ENCODE peak calls at places on chromosomes 4 and X, in seven cellular contexts. One of them, this sample, is unnamed.

GRCh38 chr4:103098331-103098730 is 1.3 kb downstream of the BDH2 start:
- DNase-seq in uterus: no peak
- DNase-seq in heart left ventricle: no peak
- DNase-seq in Peyer's patch: no peak
- DNase-seq in GM20000: no peak
- DNase-seq in neural crest cell: no peak
- DNase-seq in astrocyte: no peak
- DNase-seq in this sample: peak; percentile 11

GRCh38 chr4:26368685-26369084 is 47.9 kb downstream of the RBPJ start:
- DNase-seq in heart left ventricle: no peak
- DNase-seq in neural crest cell: no peak
- DNase-seq in astrocyte: no peak
- DNase-seq in uterus: no peak
- DNase-seq in GM20000: no peak
- DNase-seq in Peyer's patch: no peak
- DNase-seq in this sample: no peak

GRCh38 chr4:37157403-37158167 is 87.0 kb upstream of the NWD2 start:
- DNase-seq in astrocyte: no peak
- DNase-seq in GM20000: no peak
- DNase-seq in heart left ventricle: no peak
- DNase-seq in neural crest cell: no peak
- DNase-seq in Peyer's patch: no peak
- DNase-seq in uterus: no peak
- DNase-seq in this sample: no peak

GRCh38 chrX:148562846-148563245 is 62.4 kb downstream of the AFF2 start:
- DNase-seq in GM20000: no peak
- DNase-seq in astrocyte: no peak
- DNase-seq in uterus: no peak
- DNase-seq in heart left ventricle: no peak
- DNase-seq in neural crest cell: no peak
- DNase-seq in Peyer's patch: no peak
- DNase-seq in this sample: no peak

GRCh38 chr4:183610613-183611012 is 48.4 kb downstream of the RWDD4 start:
- DNase-seq in uterus: no peak
- DNase-seq in heart left ventricle: no peak
- DNase-seq in GM20000: no peak
- DNase-seq in Peyer's patch: no peak
- DNase-seq in neural crest cell: no peak
- DNase-seq in astrocyte: no peak
- DNase-seq in this sample: no peak

GRCh38 chrX:19626230-19626629 is 110.9 kb upstream of the MAP3K15 start:
- DNase-seq in neural crest cell: no peak
- DNase-seq in astrocyte: no peak
- DNase-seq in Peyer's patch: no peak
- DNase-seq in heart left ventricle: no peak
- DNase-seq in uterus: no peak
- DNase-seq in GM20000: no peak
- DNase-seq in this sample: no peak

GRCh38 chr4:141021397-141022194 is 111.7 kb downstream of the RNF150 start:
- DNase-seq in GM20000: no peak
- DNase-seq in astrocyte: no peak
- DNase-seq in uterus: no peak
- DNase-seq in Peyer's patch: no peak
- DNase-seq in heart left ventricle: no peak
- DNase-seq in neural crest cell: no peak
- DNase-seq in this sample: no peak

GRCh38 chr4:74370912-74371311 is 6.0 kb downstream of the EREG start:
- DNase-seq in GM20000: peak; percentile 42
- DNase-seq in Peyer's patch: no peak
- DNase-seq in uterus: no peak
- DNase-seq in astrocyte: peak; percentile 25
- DNase-seq in heart left ventricle: no peak
- DNase-seq in neural crest cell: peak; percentile 18
- DNase-seq in this sample: peak; percentile 29

GRCh38 chr4:1775731-1776500 is 17.2 kb upstream of the FGFR3 start:
- DNase-seq in neural crest cell: no peak
- DNase-seq in heart left ventricle: no peak
- DNase-seq in Peyer's patch: no peak
- DNase-seq in uterus: no peak
- DNase-seq in astrocyte: no peak
- DNase-seq in GM20000: no peak
- DNase-seq in this sample: no peak

GRCh38 chrX:68726366-68726765 is 78.9 kb downstream of the STARD8 start:
- DNase-seq in Peyer's patch: no peak
- DNase-seq in uterus: no peak
- DNase-seq in neural crest cell: no peak
- DNase-seq in heart left ventricle: no peak
- DNase-seq in GM20000: no peak
- DNase-seq in astrocyte: no peak
- DNase-seq in this sample: no peak

GRCh38 chr4:5753766-5754528 is 42.9 kb downstream of the EVC start:
- DNase-seq in uterus: no peak
- DNase-seq in Peyer's patch: no peak
- DNase-seq in astrocyte: peak; percentile 89
- DNase-seq in GM20000: no peak
- DNase-seq in heart left ventricle: no peak
- DNase-seq in neural crest cell: no peak
- DNase-seq in this sample: no peak

GRCh38 chrX:55163171-55163570 is 57.0 kb upstream of the PAGE5 start:
- DNase-seq in neural crest cell: no peak
- DNase-seq in heart left ventricle: no peak
- DNase-seq in GM20000: no peak
- DNase-seq in uterus: no peak
- DNase-seq in Peyer's patch: no peak
- DNase-seq in astrocyte: no peak
- DNase-seq in this sample: no peak

GRCh38 chr4:48030470-48030869 is 13.9 kb downstream of the NIPAL1 start:
- DNase-seq in heart left ventricle: no peak
- DNase-seq in astrocyte: no peak
- DNase-seq in uterus: no peak
- DNase-seq in neural crest cell: no peak
- DNase-seq in GM20000: no peak
- DNase-seq in Peyer's patch: no peak
- DNase-seq in this sample: no peak

GRCh38 chr4:153205757-153206156 is 1.5 kb downstream of the TRIM2 start:
- DNase-seq in heart left ventricle: no peak
- DNase-seq in Peyer's patch: no peak
- DNase-seq in GM20000: no peak
- DNase-seq in neural crest cell: no peak
- DNase-seq in uterus: no peak
- DNase-seq in astrocyte: peak; percentile 46
- DNase-seq in this sample: no peak

GRCh38 chr4:169079942-169080827 is 70.1 kb upstream of the CBR4 start:
- DNase-seq in uterus: peak; percentile 30
- DNase-seq in neural crest cell: no peak
- DNase-seq in GM20000: peak; percentile 55
- DNase-seq in Peyer's patch: peak; percentile 52
- DNase-seq in heart left ventricle: peak; percentile 58
- DNase-seq in astrocyte: peak; percentile 82
- DNase-seq in this sample: no peak

GRCh38 chrX:57451426-57452020 is 140.3 kb upstream of the ZXDB start:
- DNase-seq in GM20000: no peak
- DNase-seq in heart left ventricle: no peak
- DNase-seq in neural crest cell: no peak
- DNase-seq in uterus: no peak
- DNase-seq in Peyer's patch: no peak
- DNase-seq in astrocyte: no peak
- DNase-seq in this sample: no peak

GRCh38 chrX:57453901-57454300 is 137.9 kb upstream of the ZXDB start:
- DNase-seq in neural crest cell: no peak
- DNase-seq in heart left ventricle: no peak
- DNase-seq in Peyer's patch: no peak
- DNase-seq in uterus: no peak
- DNase-seq in astrocyte: no peak
- DNase-seq in GM20000: peak; percentile 18
- DNase-seq in this sample: no peak
- TF ChIP-seq CTCF in neural crest cell: peak; percentile 47
- TF ChIP-seq CTCF in heart left ventricle: peak; percentile 42
- TF ChIP-seq CTCF in Peyer's patch: no peak
- TF ChIP-seq CTCF in uterus: no peak
- TF ChIP-seq CTCF in astrocyte: no peak
- TF ChIP-seq CTCF in GM20000: peak; percentile 20
- TF ChIP-seq CTCF in this sample: no peak

GRCh38 chrX:121405826-121406225 is 358.4 kb downstream of the GLUD2 start:
- DNase-seq in uterus: no peak
- DNase-seq in GM20000: no peak
- DNase-seq in Peyer's patch: no peak
- DNase-seq in neural crest cell: no peak
- DNase-seq in astrocyte: no peak
- DNase-seq in heart left ventricle: no peak
- DNase-seq in this sample: no peak

DNA sequence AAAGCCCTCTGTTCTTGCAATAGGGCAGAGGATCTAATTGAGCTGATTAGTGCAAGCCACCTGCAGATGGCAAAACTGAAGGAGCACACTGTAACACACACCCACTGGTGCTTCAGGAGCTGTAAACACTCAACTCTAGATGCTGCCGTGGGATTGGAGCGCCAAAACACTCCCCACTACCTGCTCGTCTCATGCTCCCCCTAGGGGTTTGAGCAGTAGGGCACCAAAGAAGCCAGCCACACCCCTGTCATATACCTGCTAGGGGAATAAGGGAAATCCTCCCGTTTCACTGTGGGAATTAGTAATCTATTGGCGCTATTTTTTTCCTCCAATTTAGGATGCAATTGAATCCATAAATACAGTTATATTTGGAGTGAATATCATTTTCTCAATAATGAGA is 360.2 kb downstream of the GLUD2 start:
- DNase-seq in neural crest cell: no peak
- DNase-seq in uterus: no peak
- DNase-seq in GM20000: no peak
- DNase-seq in astrocyte: no peak
- DNase-seq in Peyer's patch: no peak
- DNase-seq in heart left ventricle: no peak
- DNase-seq in this sample: no peak
- TF ChIP-seq CTCF in neural crest cell: no peak
- TF ChIP-seq CTCF in uterus: no peak
- TF ChIP-seq CTCF in GM20000: no peak
- TF ChIP-seq CTCF in astrocyte: no peak
- TF ChIP-seq CTCF in Peyer's patch: no peak
- TF ChIP-seq CTCF in heart left ventricle: no peak
- TF ChIP-seq CTCF in this sample: no peak

GRCh38 chr4:65943076-65943475 is 272.8 kb upstream of the EPHA5 start:
- DNase-seq in Peyer's patch: no peak
- DNase-seq in GM20000: no peak
- DNase-seq in uterus: no peak
- DNase-seq in neural crest cell: no peak
- DNase-seq in heart left ventricle: no peak
- DNase-seq in astrocyte: peak; percentile 89
- DNase-seq in this sample: no peak
- TF ChIP-seq CTCF in Peyer's patch: no peak
- TF ChIP-seq CTCF in GM20000: no peak
- TF ChIP-seq CTCF in uterus: no peak
- TF ChIP-seq CTCF in neural crest cell: no peak
- TF ChIP-seq CTCF in heart left ventricle: no peak
- TF ChIP-seq CTCF in astrocyte: peak; percentile 30
- TF ChIP-seq CTCF in this sample: no peak

GRCh38 chrX:40736170-40736505 is 796 bp upstream of the MED14 start:
- DNase-seq in astrocyte: no peak
- DNase-seq in Peyer's patch: no peak
- DNase-seq in GM20000: no peak
- DNase-seq in neural crest cell: peak; percentile 8
- DNase-seq in heart left ventricle: no peak
- DNase-seq in uterus: no peak
- DNase-seq in this sample: no peak
- TF ChIP-seq CTCF in astrocyte: no peak
- TF ChIP-seq CTCF in Peyer's patch: no peak
- TF ChIP-seq CTCF in GM20000: no peak
- TF ChIP-seq CTCF in neural crest cell: no peak
- TF ChIP-seq CTCF in heart left ventricle: no peak
- TF ChIP-seq CTCF in uterus: no peak
- TF ChIP-seq CTCF in this sample: no peak

GRCh38 chrX:41258281-41258680 is 75.7 kb upstream of the DDX3X start:
- DNase-seq in astrocyte: no peak
- DNase-seq in uterus: no peak
- DNase-seq in Peyer's patch: no peak
- DNase-seq in heart left ventricle: no peak
- DNase-seq in neural crest cell: no peak
- DNase-seq in GM20000: no peak
- DNase-seq in this sample: no peak
- TF ChIP-seq CTCF in astrocyte: no peak
- TF ChIP-seq CTCF in uterus: no peak
- TF ChIP-seq CTCF in Peyer's patch: no peak
- TF ChIP-seq CTCF in heart left ventricle: no peak
- TF ChIP-seq CTCF in neural crest cell: no peak
- TF ChIP-seq CTCF in GM20000: peak; percentile 32
- TF ChIP-seq CTCF in this sample: no peak

GRCh38 chr4:7850489-7850888 is 89.2 kb downstream of the AFAP1 start:
- DNase-seq in heart left ventricle: no peak
- DNase-seq in Peyer's patch: no peak
- DNase-seq in GM20000: no peak
- DNase-seq in uterus: no peak
- DNase-seq in neural crest cell: no peak
- DNase-seq in astrocyte: no peak
- DNase-seq in this sample: no peak
- TF ChIP-seq CTCF in heart left ventricle: no peak
- TF ChIP-seq CTCF in Peyer's patch: no peak
- TF ChIP-seq CTCF in GM20000: no peak
- TF ChIP-seq CTCF in uterus: no peak
- TF ChIP-seq CTCF in neural crest cell: no peak
- TF ChIP-seq CTCF in astrocyte: no peak
- TF ChIP-seq CTCF in this sample: no peak

GRCh38 chrX:140092121-140092520 is 126.8 kb upstream of the CXorf66 start:
- DNase-seq in heart left ventricle: no peak
- DNase-seq in Peyer's patch: no peak
- DNase-seq in uterus: no peak
- DNase-seq in GM20000: no peak
- DNase-seq in astrocyte: no peak
- DNase-seq in neural crest cell: no peak
- DNase-seq in this sample: no peak
- TF ChIP-seq CTCF in heart left ventricle: no peak
- TF ChIP-seq CTCF in Peyer's patch: no peak
- TF ChIP-seq CTCF in uterus: no peak
- TF ChIP-seq CTCF in GM20000: no peak
- TF ChIP-seq CTCF in astrocyte: no peak
- TF ChIP-seq CTCF in neural crest cell: no peak
- TF ChIP-seq CTCF in this sample: no peak

GRCh38 chrX:39688576-39689373 is 409.0 kb downstream of the BCOR start:
- DNase-seq in Peyer's patch: no peak
- DNase-seq in uterus: peak; percentile 66
- DNase-seq in neural crest cell: peak; percentile 58
- DNase-seq in astrocyte: no peak
- DNase-seq in GM20000: peak; percentile 30
- DNase-seq in heart left ventricle: peak; percentile 80
- DNase-seq in this sample: peak; percentile 75
- TF ChIP-seq CTCF in Peyer's patch: no peak
- TF ChIP-seq CTCF in uterus: no peak
- TF ChIP-seq CTCF in neural crest cell: no peak
- TF ChIP-seq CTCF in astrocyte: no peak
- TF ChIP-seq CTCF in GM20000: no peak
- TF ChIP-seq CTCF in heart left ventricle: no peak
- TF ChIP-seq CTCF in this sample: no peak